ENCODE peak calls at places on chromosomes 7 and 10, in eight cellular contexts. One of them, this sample, is unnamed.

GRCh38 chr10:21427804-21428481 is 97.5 kb downstream of the SKIDA1 start:
- DNase-seq in NB4: peak; percentile 4
- DNase-seq in keratinocyte: no peak
- DNase-seq in astrocyte: peak; percentile 20
- DNase-seq in GM04504: no peak
- DNase-seq in NCI-H446: no peak
- DNase-seq in testis: no peak
- DNase-seq in activated CD8-positive, alpha-beta memory T cell treated with anti-CD3 and anti-CD28 coated beads for 48 hours: no peak
- DNase-seq in this sample: no peak

GRCh38 chr10:1154531-1154930 is 98.3 kb downstream of the WDR37 start:
- DNase-seq in NB4: no peak
- DNase-seq in keratinocyte: no peak
- DNase-seq in astrocyte: no peak
- DNase-seq in GM04504: no peak
- DNase-seq in NCI-H446: no peak
- DNase-seq in testis: peak; percentile 6
- DNase-seq in activated CD8-positive, alpha-beta memory T cell treated with anti-CD3 and anti-CD28 coated beads for 48 hours: no peak
- DNase-seq in this sample: no peak

GRCh38 chr10:105644978-105645377 is 1003.9 kb downstream of the SORCS3 start:
- DNase-seq in NB4: no peak
- DNase-seq in keratinocyte: no peak
- DNase-seq in astrocyte: no peak
- DNase-seq in GM04504: no peak
- DNase-seq in NCI-H446: no peak
- DNase-seq in testis: no peak
- DNase-seq in activated CD8-positive, alpha-beta memory T cell treated with anti-CD3 and anti-CD28 coated beads for 48 hours: no peak
- DNase-seq in this sample: no peak

GRCh38 chr10:132175907-132176581 is 10.7 kb upstream of the DPYSL4 start:
- DNase-seq in NB4: no peak
- DNase-seq in keratinocyte: no peak
- DNase-seq in astrocyte: no peak
- DNase-seq in GM04504: no peak
- DNase-seq in NCI-H446: no peak
- DNase-seq in testis: no peak
- DNase-seq in activated CD8-positive, alpha-beta memory T cell treated with anti-CD3 and anti-CD28 coated beads for 48 hours: no peak
- DNase-seq in this sample: no peak

GRCh38 chr7:81624650-81625310 is 145.1 kb downstream of the HGF start:
- DNase-seq in NB4: no peak
- DNase-seq in keratinocyte: no peak
- DNase-seq in astrocyte: no peak
- DNase-seq in GM04504: peak; percentile 35
- DNase-seq in NCI-H446: no peak
- DNase-seq in testis: no peak
- DNase-seq in activated CD8-positive, alpha-beta memory T cell treated with anti-CD3 and anti-CD28 coated beads for 48 hours: no peak
- DNase-seq in this sample: no peak

GRCh38 chr10:71532878-71533277 is 136.2 kb downstream of the CDH23 start:
- DNase-seq in NB4: no peak
- DNase-seq in keratinocyte: no peak
- DNase-seq in astrocyte: no peak
- DNase-seq in GM04504: no peak
- DNase-seq in NCI-H446: no peak
- DNase-seq in testis: no peak
- DNase-seq in activated CD8-positive, alpha-beta memory T cell treated with anti-CD3 and anti-CD28 coated beads for 48 hours: no peak
- DNase-seq in this sample: no peak

GRCh38 chr10:24681476-24682088 is 42.1 kb downstream of the ARHGAP21 start:
- DNase-seq in NB4: no peak
- DNase-seq in keratinocyte: no peak
- DNase-seq in astrocyte: no peak
- DNase-seq in GM04504: no peak
- DNase-seq in NCI-H446: no peak
- DNase-seq in testis: no peak
- DNase-seq in activated CD8-positive, alpha-beta memory T cell treated with anti-CD3 and anti-CD28 coated beads for 48 hours: no peak
- DNase-seq in this sample: no peak

GRCh38 chr7:153381275-153382119 is 621.9 kb downstream of the ACTR3B start:
- DNase-seq in NB4: peak; percentile 65
- DNase-seq in keratinocyte: no peak
- DNase-seq in astrocyte: no peak
- DNase-seq in GM04504: no peak
- DNase-seq in NCI-H446: no peak
- DNase-seq in testis: peak; percentile 66
- DNase-seq in activated CD8-positive, alpha-beta memory T cell treated with anti-CD3 and anti-CD28 coated beads for 48 hours: peak; percentile 4
- DNase-seq in this sample: peak; percentile 11

GRCh38 chr10:84329986-84330651 is 1.7 kb downstream of the CCSER2 start:
- DNase-seq in NB4: no peak
- DNase-seq in keratinocyte: no peak
- DNase-seq in astrocyte: no peak
- DNase-seq in GM04504: no peak
- DNase-seq in NCI-H446: no peak
- DNase-seq in testis: no peak
- DNase-seq in activated CD8-positive, alpha-beta memory T cell treated with anti-CD3 and anti-CD28 coated beads for 48 hours: no peak
- DNase-seq in this sample: no peak

GRCh38 chr10:19817251-19818046 is 1.2 kb downstream of the PLXDC2 start:
- DNase-seq in NB4: no peak
- DNase-seq in keratinocyte: no peak
- DNase-seq in astrocyte: no peak
- DNase-seq in GM04504: no peak
- DNase-seq in NCI-H446: no peak
- DNase-seq in testis: peak; percentile 46
- DNase-seq in activated CD8-positive, alpha-beta memory T cell treated with anti-CD3 and anti-CD28 coated beads for 48 hours: no peak
- DNase-seq in this sample: peak; percentile 53

GRCh38 chr7:71348751-71349415 is 216.9 kb downstream of the GALNT17 start:
- DNase-seq in NB4: no peak
- DNase-seq in keratinocyte: no peak
- DNase-seq in astrocyte: no peak
- DNase-seq in GM04504: no peak
- DNase-seq in NCI-H446: no peak
- DNase-seq in testis: no peak
- DNase-seq in activated CD8-positive, alpha-beta memory T cell treated with anti-CD3 and anti-CD28 coated beads for 48 hours: no peak
- DNase-seq in this sample: no peak

GRCh38 chr10:99337911-99338310 is 8.8 kb downstream of the CNNM1 start:
- DNase-seq in NB4: no peak
- DNase-seq in keratinocyte: no peak
- DNase-seq in astrocyte: no peak
- DNase-seq in GM04504: no peak
- DNase-seq in NCI-H446: no peak
- DNase-seq in testis: no peak
- DNase-seq in activated CD8-positive, alpha-beta memory T cell treated with anti-CD3 and anti-CD28 coated beads for 48 hours: no peak
- DNase-seq in this sample: no peak

GRCh38 chr7:151104411-151105235 is 18.3 kb downstream of the AGAP3 start:
- DNase-seq in NB4: no peak
- DNase-seq in keratinocyte: no peak
- DNase-seq in astrocyte: peak; percentile 93
- DNase-seq in GM04504: no peak
- DNase-seq in NCI-H446: no peak
- DNase-seq in testis: no peak
- DNase-seq in activated CD8-positive, alpha-beta memory T cell treated with anti-CD3 and anti-CD28 coated beads for 48 hours: no peak
- DNase-seq in this sample: no peak